ENCODE peak calls at places on chromosomes 4 and X, in six cellular contexts. L, T, I, J, H and Z are unnamed samples. For H3K4me1, the result is how much of the 10 kb centered on the place peaks cover.

GRCh38 chr4:128349921-128350320 is 62.3 kb upstream of the PGRMC2 start:
- DNase-seq in J (peak), H (no peak), T (peak), I (peak), L (no peak), Z (no peak)

GRCh38 chrX:116873678-116874077 is 410.9 kb upstream of the CT83 start:
- DNase-seq in J (peak), H (no peak), T (no peak), I (no peak), L (no peak), Z (peak)

GRCh38 chr4:7854697-7855370 is 84.8 kb downstream of the AFAP1 start:
- DNase-seq in H (no peak), T (no peak), J (no peak), L (no peak), I (no peak), Z (no peak)

GRCh38 chrX:100636321-100636991 is at the start of gene TSPAN6:
- DNase-seq in H (peak), I (peak), L (peak), J (peak), T (peak), Z (peak)

GRCh38 chr4:163343604-163344146 is at the start of gene NPY5R:
- DNase-seq in L (peak), J (peak), I (peak), T (no peak), H (no peak), Z (peak)

GRCh38 chr4:152668338-152668964 is 11.3 kb downstream of the TMEM154 start:
- DNase-seq in L (no peak), I (no peak), T (no peak), J (no peak), H (no peak), Z (no peak)

GRCh38 chr4:143357161-143357845 is 20.6 kb downstream of the GAB1 start:
- DNase-seq in J (no peak), T (no peak), H (no peak), L (no peak), I (no peak), Z (no peak)

GRCh38 chr4:107654694-107655093 is 65.3 kb downstream of the PAPSS1 start:
- DNase-seq in T (no peak), H (no peak), J (no peak), I (no peak), L (peak), Z (no peak)

GRCh38 chr4:3207531-3208037 is 41.4 kb upstream of the MSANTD1 start:
- DNase-seq in H (no peak), J (peak), L (no peak), T (peak), I (no peak), Z (no peak)

GRCh38 chrX:2693526-2694002 is 2.5 kb downstream of the CD99 start:
- DNase-seq in I (no peak), L (no peak), H (no peak), J (peak), T (no peak), Z (no peak)

GRCh38 chr4:71288875-71289274 is 49.9 kb upstream of the SLC4A4 start:
- DNase-seq in T (no peak), H (no peak), I (no peak), L (no peak), J (no peak), Z (no peak)

GRCh38 chrX:65127804-65128203 is 151.6 kb upstream of the ZC4H2 start:
- DNase-seq in H (no peak), I (no peak), T (no peak), J (no peak), L (no peak), Z (no peak)

GRCh38 chr4:43776371-43776770 is 672.2 kb downstream of the KCTD8 start:
- DNase-seq in J (peak), L (no peak), H (no peak), T (peak), I (no peak), Z (no peak)

GRCh38 chrX:51894697-51895336 is 1.4 kb downstream of the MAGED1 start:
- DNase-seq in I (no peak), H (no peak), J (peak), L (no peak), T (peak), Z (peak)

GRCh38 chr4:105767579-105767978 is 59.0 kb downstream of the GSTCD start:
- DNase-seq in H (no peak), I (no peak), T (no peak), L (no peak), J (no peak), Z (no peak)

GRCh38 chr4:186820371-186820990 is 96.8 kb upstream of the FAT1 start:
- DNase-seq in T (peak), H (no peak), J (peak), L (no peak), I (no peak), Z (no peak)

GRCh38 chr4:75142850-75143249 is 209.9 kb downstream of the PARM1 start:
- DNase-seq in T (peak), H (no peak), L (no peak), I (no peak), J (peak), Z (no peak)

GRCh38 chrX:129721870-129722269 is 16.9 kb upstream of the XPNPEP2 start:
- DNase-seq in T (no peak), L (no peak), H (no peak), J (no peak), I (no peak), Z (peak)

GRCh38 chr4:140856692-140857091 is 100.5 kb upstream of the TBC1D9 start:
- DNase-seq in L (no peak), T (peak), H (peak), I (peak), J (peak), Z (peak)

GRCh38 chrX:16869393-16870094 is 618 bp downstream of the RBBP7 start:
- DNase-seq in I (peak), L (peak), T (peak), H (no peak), J (peak), Z (peak)

GRCh38 chr4:8505229-8505628 is 64.7 kb downstream of the TRMT44 start:
- DNase-seq in T (no peak), I (no peak), H (no peak), L (no peak), J (no peak), Z (no peak)

GRCh38 chrX:45009371-45010000 is 136.5 kb downstream of the KDM6A start:
- DNase-seq in I (no peak), L (no peak), J (no peak), T (peak), H (no peak), Z (peak)

GRCh38 chr4:73864973-73865372 is 4.2 kb upstream of the CXCL1 start:
- DNase-seq in J (no peak), H (no peak), I (no peak), L (no peak), T (no peak), Z (no peak)

GRCh38 chrX:93420635-93421034 is 252.7 kb downstream of the NAP1L3 start:
- DNase-seq in L (no peak), J (no peak), T (no peak), H (no peak), I (no peak), Z (no peak)

GRCh38 chrX:152070186-152070585 is 68.2 kb downstream of the MAGEA10 start:
- DNase-seq in H (no peak), L (no peak), I (no peak), T (no peak), J (no peak), Z (no peak)

GRCh38 chr4:118076958-118077766 is 42.9 kb downstream of the NDST3 start:
- DNase-seq in L (no peak), J (peak), T (peak), H (no peak), I (peak), Z (peak)

GRCh38 chr4:54091637-54092404 is 8.1 kb upstream of the GSX2 start:
- DNase-seq in I (peak), H (no peak), J (peak), L (no peak), T (peak), Z (no peak)

GRCh38 chr4:30948653-30949052 is 228.5 kb downstream of the PCDH7 start:
- DNase-seq in H (no peak), T (peak), I (no peak), J (peak), L (no peak), Z (no peak)

GRCh38 chr4:30953799-30954198 is 233.6 kb downstream of the PCDH7 start:
- DNase-seq in T (no peak), H (no peak), I (no peak), L (no peak), J (no peak), Z (no peak)

GRCh38 chr4:30952526-30953219 is 232.5 kb downstream of the PCDH7 start:
- DNase-seq in H (no peak), J (peak), T (no peak), I (no peak), L (no peak), Z (no peak)

GRCh38 chr4:30946288-30946687 is 226.1 kb downstream of the PCDH7 start:
- DNase-seq in J (no peak), T (no peak), I (no peak), L (no peak), H (no peak), Z (peak)

GRCh38 chr4:30950737-30951136 is 230.6 kb downstream of the PCDH7 start:
- DNase-seq in I (no peak), J (no peak), T (no peak), L (no peak), H (no peak), Z (no peak)
- H3K4me1 ChIP-seq in I (under half), J (under half), T (under half), L (under half), H (under half), Z (under half)

DNA sequence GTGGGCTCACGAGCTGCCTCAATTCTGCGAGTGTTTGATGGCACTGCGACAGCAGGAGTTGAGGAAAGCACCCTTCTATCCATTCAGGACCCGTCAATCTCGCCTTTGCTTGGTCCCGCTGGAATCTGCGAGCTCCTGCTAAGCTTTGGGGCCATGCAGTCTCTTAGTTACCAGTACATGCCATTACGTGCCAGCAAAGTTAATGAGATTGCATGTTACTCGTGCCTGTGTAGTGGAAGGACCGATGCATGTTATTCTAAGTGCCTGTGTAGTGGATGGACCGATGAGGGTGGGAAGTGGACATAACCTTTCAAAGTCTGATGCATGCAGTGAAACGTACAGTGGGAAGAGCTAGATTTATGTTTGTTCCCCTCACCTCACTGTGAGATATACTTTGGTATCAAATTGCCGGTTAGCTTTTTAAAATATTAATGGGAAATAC is 569 bp downstream of the RPS3A start:
- DNase-seq in L (no peak), T (peak), J (no peak), I (no peak), H (no peak), Z (no peak)
- H3K23ac ChIP-seq in L (no peak), T (peak), J (peak), I (peak), H (peak), Z (peak)

DNA sequence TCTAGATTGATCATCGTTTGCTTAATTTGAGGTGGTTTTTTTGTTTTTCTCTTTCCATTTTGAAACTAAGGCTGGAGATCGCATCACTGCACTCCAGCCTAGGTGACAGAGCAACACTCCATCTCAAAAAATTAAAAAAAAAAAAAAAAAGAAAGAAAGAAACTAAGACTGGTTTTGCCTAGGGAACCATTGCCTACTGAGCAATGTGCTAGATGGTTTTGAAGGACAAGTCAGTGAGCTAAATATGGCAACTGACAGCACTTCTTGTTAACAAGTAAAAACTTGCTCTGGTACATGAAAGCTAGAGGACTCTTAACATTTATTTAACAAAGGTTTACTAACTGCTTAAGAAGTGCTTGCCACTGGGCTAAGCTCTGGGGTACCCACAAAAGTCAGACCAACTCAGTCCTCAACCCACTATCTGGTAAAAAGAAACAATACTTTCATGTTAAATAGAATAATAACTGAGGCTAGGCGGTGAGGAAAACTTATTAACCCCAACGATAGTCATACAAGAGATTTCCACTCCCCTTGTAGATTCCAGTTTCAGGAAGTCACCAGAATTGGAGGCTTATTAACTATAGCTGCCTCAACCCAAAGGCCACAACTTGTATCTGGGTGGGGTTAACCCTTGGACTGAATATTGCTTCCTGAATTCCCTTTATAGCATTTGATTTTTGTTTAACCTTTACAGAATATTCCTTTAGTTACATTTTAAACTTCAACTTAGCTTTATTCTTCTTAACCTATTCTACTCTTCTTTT is 111.6 kb downstream of the FRYL start:
- DNase-seq in I (no peak), T (no peak), H (no peak), L (no peak), J (no peak), Z (no peak)
- H3K27ac ChIP-seq in I (no peak), T (no peak), H (no peak), L (no peak), J (no peak), Z (no peak)

DNA sequence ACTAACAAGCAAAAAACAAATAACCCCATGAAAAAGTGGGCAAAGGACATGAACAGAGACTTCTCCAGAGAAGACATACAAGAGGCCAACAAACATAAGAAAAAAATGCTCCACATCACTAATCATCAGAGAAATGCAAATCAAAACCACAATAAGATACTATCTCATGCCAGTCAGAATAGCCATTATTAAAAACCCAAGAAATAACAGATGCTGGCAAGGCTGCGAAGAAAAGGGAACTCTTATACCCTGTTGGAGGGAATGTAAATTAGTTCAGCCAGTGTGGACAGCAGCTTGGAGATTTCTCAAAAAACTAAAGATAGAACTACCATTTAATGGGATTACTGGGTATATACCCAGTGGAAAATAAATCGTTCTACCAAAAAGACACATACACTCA is 79.6 kb downstream of the MAPK10 start:
- DNase-seq in J (no peak), H (no peak), L (no peak), T (no peak), I (no peak), Z (no peak)
- H3K4me1 ChIP-seq in J (under half), H (under half), L (under half), T (under half), I (under half), Z (under half)

DNA sequence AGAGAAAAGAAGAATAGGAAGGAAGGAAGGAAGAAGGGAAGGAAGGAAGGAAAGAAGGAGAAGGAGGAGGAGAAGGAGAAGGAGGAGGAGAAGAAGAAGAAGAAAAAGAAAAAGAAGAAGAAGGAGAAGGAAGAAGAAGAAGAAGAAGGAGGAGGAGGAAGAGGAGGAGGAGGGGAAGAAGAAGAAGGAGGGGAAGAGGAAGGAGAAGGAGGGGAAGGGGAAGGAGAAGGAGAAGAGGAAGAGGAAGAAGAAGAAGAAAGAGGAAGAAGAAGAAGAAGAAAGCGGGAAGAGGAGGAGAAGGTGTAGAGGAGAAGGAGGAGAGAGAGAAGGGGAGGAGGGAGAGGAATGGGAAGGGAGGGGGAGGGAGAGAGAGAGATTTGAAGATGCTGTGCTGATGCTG is 22.6 kb downstream of the CCKAR start:
- DNase-seq in I (no peak), L (no peak), H (no peak), J (no peak), T (no peak), Z (no peak)
- H3K23ac ChIP-seq in I (no peak), L (no peak), H (no peak), J (no peak), T (no peak), Z (no peak)

DNA sequence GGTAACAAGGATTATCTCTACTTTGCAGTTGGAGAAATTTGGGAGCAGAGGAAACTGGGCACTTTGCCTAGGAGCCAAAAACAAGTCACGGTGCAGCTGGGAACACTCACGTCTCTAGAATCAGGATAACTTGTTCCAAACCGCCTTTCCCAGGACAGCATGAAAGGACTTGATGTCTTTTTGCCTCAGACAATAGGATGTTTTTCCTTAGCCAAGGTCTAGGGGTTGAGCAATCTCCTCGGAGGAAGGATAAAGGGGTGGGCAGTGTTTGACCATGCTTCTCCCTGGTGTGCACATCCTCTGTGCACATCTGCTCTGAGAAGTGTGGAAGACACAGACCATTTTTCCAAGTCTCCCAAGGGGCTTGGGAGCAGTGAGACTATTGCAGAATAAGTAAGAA is 1.7 kb upstream of the SPARCL1 start:
- DNase-seq in H (no peak), I (no peak), J (no peak), T (peak), L (no peak), Z (no peak)
- H3K27ac ChIP-seq in H (no peak), I (no peak), J (no peak), T (no peak), L (no peak), Z (no peak)

GRCh38 chr4:156779046-156779445 is 192.6 kb downstream of the PDGFC start:
- DNase-seq in H (no peak), J (no peak), L (no peak), T (peak), I (no peak), Z (no peak)
- H3K4me1 ChIP-seq in H (under half), J (under half), L (under half), T (under half), I (under half), Z (under half)